ENCODE peak calls at places on chromosomes 1 and 21, in ten cellular contexts. X is heart right ventricle, M is lower lobe of right lung, Z is neural progenitor cell, I is A549, U is pancreas, H is SJSA1, S is astrocyte, G is sigmoid colon, W is uterus. F is an unnamed sample. For H3K4me1, the result is how much of the 10 kb centered on the place peaks cover.

GRCh38 chr1:118254483-118254882 is 69.5 kb upstream of the SPAG17 start:
- DNase-seq in Z (no peak), U (no peak), M (no peak), W (no peak), G (no peak), S (no peak), H (no peak), X (no peak), I (no peak), F (no peak)

GRCh38 chr1:93623875-93624274 is 57.8 kb downstream of the BCAR3 start:
- DNase-seq in X (no peak), W (no peak), I (no peak), U (no peak), M (no peak), S (peak), Z (no peak), H (peak), G (no peak), F (no peak)

GRCh38 chr1:35707253-35708178 is 11.2 kb downstream of the C1orf216 start:
- DNase-seq in G (no peak), W (no peak), M (no peak), U (peak), H (no peak), X (peak), Z (peak), S (no peak), I (no peak), F (no peak)

GRCh38 chr21:32336711-32337110 is 38.1 kb downstream of the MRAP start:
- DNase-seq in Z (no peak), U (no peak), M (no peak), W (no peak), G (no peak), H (no peak), X (no peak), I (no peak), S (peak), F (no peak)

GRCh38 chr1:227910506-227910905 is 37.2 kb downstream of the WNT9A start:
- DNase-seq in S (no peak), H (no peak), I (no peak), W (no peak), X (no peak), U (no peak), M (no peak), G (no peak), Z (no peak), F (no peak)

GRCh38 chr1:180586671-180587155 is 27.9 kb downstream of the OVAAL start:
- DNase-seq in S (peak), Z (no peak), H (no peak), M (no peak), I (peak), G (no peak), X (no peak), W (no peak), U (peak), F (no peak)

GRCh38 chr1:66752000-66752592 is at the start of gene DYNLT5:
- DNase-seq in G (peak), U (peak), M (peak), H (no peak), X (peak), I (no peak), W (peak), Z (peak), S (peak), F (peak)

GRCh38 chr1:66250483-66250882 is 283.5 kb upstream of the SGIP1 start:
- DNase-seq in G (no peak), Z (no peak), H (no peak), I (no peak), S (no peak), X (no peak), U (no peak), W (no peak), M (no peak), F (no peak)

GRCh38 chr1:156113263-156114004 is 1.1 kb upstream of the LMNA start:
- DNase-seq in G (no peak), X (no peak), M (no peak), I (no peak), H (no peak), W (peak), S (no peak), U (no peak), Z (peak), F (no peak)

GRCh38 chr1:67935560-67935959 is 102.3 kb upstream of the GNG12 start:
- DNase-seq in W (no peak), Z (no peak), X (no peak), G (no peak), U (no peak), M (no peak), I (no peak), S (no peak), H (no peak), F (no peak)

GRCh38 chr1:97739596-97740103 is 181.2 kb downstream of the DPYD start:
- DNase-seq in W (no peak), I (no peak), U (no peak), M (no peak), Z (peak), X (no peak), G (no peak), S (peak), H (no peak), F (no peak)

GRCh38 chr21:15071012-15071411 is 6.2 kb upstream of the NRIP1 start:
- DNase-seq in H (no peak), S (no peak), M (no peak), G (no peak), X (no peak), I (no peak), Z (no peak), W (no peak), U (no peak), F (no peak)

GRCh38 chr1:66090863-66091457 is 298.3 kb downstream of the PDE4B start:
- DNase-seq in Z (peak), W (no peak), G (no peak), I (no peak), U (no peak), H (no peak), X (no peak), M (no peak), S (peak), F (no peak)

GRCh38 chr1:53326598-53327182 is 1.2 kb downstream of the LRP8 start:
- DNase-seq in Z (peak), M (peak), G (no peak), W (no peak), U (no peak), I (peak), S (peak), H (no peak), X (no peak), F (no peak)

GRCh38 chr1:9737057-9737456 is 85.5 kb downstream of the PIK3CD start:
- DNase-seq in M (no peak), Z (no peak), W (no peak), H (no peak), S (no peak), G (no peak), U (no peak), X (no peak), I (no peak), F (no peak)

GRCh38 chr1:71839876-71840275 is 442.5 kb downstream of the NEGR1 start:
- DNase-seq in I (no peak), G (no peak), S (no peak), H (no peak), X (no peak), M (no peak), U (no peak), W (no peak), Z (no peak), F (no peak)

GRCh38 chr1:40769815-40770214 is 13.8 kb upstream of the KCNQ4 start:
- DNase-seq in I (no peak), W (no peak), Z (no peak), U (no peak), S (no peak), H (no peak), M (no peak), G (peak), X (no peak), F (peak)

GRCh38 chr1:100736766-100737165 is 17.2 kb downstream of the VCAM1 start:
- DNase-seq in I (no peak), M (no peak), G (no peak), S (peak), X (no peak), W (no peak), H (no peak), Z (no peak), U (no peak), F (no peak)

GRCh38 chr1:222331765-222332164 is 216.1 kb downstream of the HHIPL2 start:
- DNase-seq in S (peak), W (no peak), I (no peak), U (no peak), X (no peak), H (no peak), M (no peak), Z (no peak), G (no peak), F (no peak)

GRCh38 chr1:205743977-205744376 is 6.0 kb downstream of the NUCKS1 start:
- DNase-seq in U (no peak), G (no peak), M (no peak), I (no peak), H (no peak), W (no peak), X (no peak), Z (peak), S (no peak), F (no peak)

GRCh38 chr1:205744403-205744802 is 5.6 kb downstream of the NUCKS1 start:
- DNase-seq in W (no peak), M (no peak), H (no peak), G (no peak), S (no peak), Z (no peak), I (no peak), U (no peak), X (no peak), F (no peak)

GRCh38 chr1:205746757-205747412 is 3.1 kb downstream of the NUCKS1 start:
- DNase-seq in G (no peak), W (no peak), U (no peak), S (peak), Z (no peak), X (no peak), I (no peak), M (no peak), H (no peak), F (no peak)

GRCh38 chr1:205739348-205740160 is 10.4 kb downstream of the NUCKS1 start:
- DNase-seq in S (peak), U (no peak), X (no peak), M (no peak), Z (no peak), G (no peak), H (no peak), W (no peak), I (no peak), F (no peak)

DNA sequence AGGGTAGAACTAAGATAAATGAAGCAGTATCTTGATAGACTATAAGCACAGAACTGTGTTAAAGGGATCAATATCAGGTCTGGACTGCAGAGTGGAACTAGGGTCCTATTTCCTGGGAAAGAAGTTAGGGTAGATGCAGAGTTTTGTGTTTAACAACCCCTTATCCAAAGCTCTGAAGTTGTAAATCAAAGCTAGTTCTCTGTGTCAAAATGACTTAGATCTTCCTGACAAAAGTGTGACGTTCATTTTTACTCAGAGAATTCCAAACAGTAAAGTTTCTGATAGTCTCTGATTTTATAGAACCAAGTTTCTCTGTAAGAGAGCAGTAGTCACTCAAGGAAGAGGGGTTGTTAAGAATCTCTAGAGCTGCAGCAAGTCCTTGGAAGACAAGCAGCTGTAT is 8.3 kb downstream of the NUCKS1 start:
- DNase-seq in H (no peak), G (no peak), S (no peak), X (no peak), W (no peak), M (no peak), I (no peak), U (no peak), Z (no peak), F (no peak)
- H3K27ac ChIP-seq in H (no peak), G (no peak), S (no peak), X (no peak), W (no peak), M (no peak), I (no peak), U (no peak), Z (no peak), F (no peak)

GRCh38 chr1:111449703-111450017 is 396 bp downstream of the ATP5PB start:
- DNase-seq in Z (no peak), S (no peak), G (no peak), U (no peak), I (no peak), H (no peak), W (no peak), M (no peak), X (no peak), F (no peak)
- H3K4me1 ChIP-seq in Z (under half), S (under half), G (under half), U (under half), I (under half), H (under half), W (under half), M (half or more), X (half or more), F (under half)

GRCh38 chr1:8016244-8017241 is 9.6 kb downstream of the ERRFI1 start:
- DNase-seq in U (no peak), X (no peak), M (no peak), H (no peak), W (no peak), G (no peak), Z (no peak), S (no peak), I (no peak), F (no peak)
- H3K27ac ChIP-seq in U (peak), X (no peak), M (peak), H (no peak), W (peak), G (peak), Z (peak), S (no peak), I (peak), F (peak)

DNA sequence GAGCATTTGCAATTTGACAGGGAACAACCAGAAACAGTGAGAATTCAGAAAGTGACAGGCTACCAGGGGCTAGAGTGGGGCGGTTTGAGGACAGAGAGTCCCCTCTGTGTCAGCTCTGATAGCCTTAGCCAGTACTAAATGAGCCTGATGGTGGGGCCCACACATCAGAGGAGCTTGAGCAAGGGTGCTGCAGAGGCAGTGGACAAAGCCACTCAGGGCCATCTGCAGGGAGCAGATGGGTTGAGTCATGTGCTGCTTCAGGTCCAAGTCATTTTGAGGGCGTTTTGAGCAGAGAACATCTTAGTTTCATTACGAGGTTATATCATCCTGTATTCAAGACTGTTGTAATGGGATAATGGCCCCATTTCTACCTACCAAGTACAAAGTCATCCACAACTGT is 7.7 kb downstream of the LRRC52 start:
- DNase-seq in U (no peak), Z (no peak), X (no peak), M (no peak), H (no peak), I (no peak), W (no peak), G (no peak), S (no peak), F (no peak)
- H3K4me1 ChIP-seq in U (under half), Z (under half), X (under half), M (under half), H (under half), I (under half), W (under half), G (under half), S (under half), F (under half)

DNA sequence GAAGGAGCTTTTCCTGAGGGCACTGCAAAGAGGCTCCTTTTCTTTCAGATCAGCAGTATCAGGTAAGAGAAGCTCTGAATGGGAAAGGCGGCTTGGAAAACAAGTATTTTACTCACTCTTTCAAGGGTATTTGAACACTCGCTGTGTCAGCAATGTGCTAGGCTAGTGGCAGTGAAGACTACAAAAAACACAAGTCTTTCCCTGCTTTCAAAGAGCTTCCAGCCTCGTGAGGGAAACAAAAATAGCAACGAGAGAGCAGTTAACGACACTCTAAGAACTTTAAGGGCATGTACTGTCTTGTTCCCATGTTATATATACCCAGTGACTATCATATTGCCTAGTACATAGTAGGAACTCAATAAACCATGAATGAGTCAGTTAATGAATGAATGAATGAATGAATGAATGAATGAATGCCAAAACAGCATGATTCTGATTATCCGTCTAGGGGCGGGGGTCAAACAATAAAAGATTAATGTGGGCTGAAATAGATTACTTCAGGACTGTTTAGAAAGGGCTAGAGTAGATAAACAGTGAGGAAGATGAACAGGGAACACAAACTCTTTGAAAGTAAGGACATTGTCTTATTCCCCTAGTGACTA is 14.2 kb upstream of the MCOLN3 start:
- DNase-seq in H (no peak), S (no peak), X (no peak), I (no peak), M (no peak), Z (no peak), W (no peak), U (no peak), G (no peak), F (no peak)
- H3K27ac ChIP-seq in H (no peak), S (peak), X (peak), I (no peak), M (peak), Z (no peak), W (peak), U (no peak), G (peak), F (peak)

GRCh38 chr1:160797163-160797797 is 1.3 kb downstream of the LY9 start:
- DNase-seq in M (no peak), G (no peak), Z (no peak), I (no peak), H (no peak), X (no peak), U (no peak), W (no peak), S (no peak), F (no peak)
- H3K4me1 ChIP-seq in M (under half), G (under half), Z (under half), I (under half), H (under half), X (under half), U (under half), W (under half), S (under half), F (under half)

F was measured in right atrium auricular region.